ENCODE peak calls at places on chromosomes 7 and 10, in eight cellular contexts. Y, G, R, W, B, D, Q and E are unnamed samples.

GRCh38 chr7:124856299-124856888 is 73.2 kb downstream of the POT1 start:
- DNase-seq in Q (no peak), B (no peak), R (peak), W (peak), D (peak), Y (no peak), G (peak), E (peak)

GRCh38 chr7:126222782-126223181 is 1030.0 kb downstream of the GRM8 start:
- DNase-seq in R (no peak), Q (no peak), G (no peak), B (no peak), D (no peak), Y (no peak), W (no peak), E (no peak)

GRCh38 chr10:98357208-98357836 is 57.7 kb downstream of the PYROXD2 start:
- DNase-seq in W (no peak), Y (no peak), G (no peak), R (no peak), Q (no peak), D (peak), B (no peak), E (no peak)

GRCh38 chr7:94008537-94008936 is 4.4 kb upstream of the BET1 start:
- DNase-seq in Q (no peak), W (no peak), D (no peak), R (no peak), G (no peak), B (no peak), Y (no peak), E (no peak)

GRCh38 chr7:135270577-135271254 is 37.1 kb downstream of the STRA8 start:
- DNase-seq in Q (no peak), D (no peak), G (no peak), R (no peak), W (no peak), B (no peak), Y (no peak), E (no peak)

GRCh38 chr10:86291616-86292340 is 74.8 kb downstream of the GRID1 start:
- DNase-seq in W (no peak), B (no peak), R (no peak), Q (no peak), G (no peak), D (no peak), Y (no peak), E (no peak)

GRCh38 chr10:77943086-77943901 is 16.7 kb upstream of the DLG5 start:
- DNase-seq in B (no peak), G (peak), D (no peak), Q (no peak), R (peak), Y (no peak), W (peak), E (no peak)

GRCh38 chr7:22386206-22386858 is 29.4 kb upstream of the RAPGEF5 start:
- DNase-seq in B (no peak), Y (no peak), W (no peak), G (no peak), Q (no peak), R (no peak), D (no peak), E (no peak)

GRCh38 chr10:1256139-1256720 is 200.0 kb downstream of the WDR37 start:
- DNase-seq in Q (no peak), G (no peak), R (no peak), W (no peak), D (no peak), Y (no peak), B (no peak), E (no peak)

GRCh38 chr10:115030483-115031200 is 62.5 kb upstream of the ATRNL1 start:
- DNase-seq in Q (no peak), R (no peak), W (no peak), D (no peak), Y (no peak), G (no peak), B (no peak), E (no peak)

GRCh38 chr10:58743466-58744115 is 230.9 kb downstream of the BICC1 start:
- DNase-seq in B (no peak), Q (no peak), Y (no peak), D (no peak), G (no peak), W (no peak), R (no peak), E (peak)

GRCh38 chr7:66281678-66282593 is 76.8 kb downstream of the TPST1 start:
- DNase-seq in Q (no peak), B (no peak), R (peak), G (peak), W (peak), D (no peak), Y (no peak), E (no peak)